ENCODE peak calls at places on chromosomes 4 and X, in five cellular contexts. T, K, I, R and Q are unnamed samples.

GRCh38 chr4:152229782-152230289 is 306.1 kb downstream of the FBXW7 start:
- DNase-seq in T (no peak), K (no peak), I (no peak), R (no peak), Q (no peak)

GRCh38 chrX:1491851-1492349 is 39.2 kb upstream of the ASMTL start:
- DNase-seq in T (peak), K (no peak), I (no peak), R (no peak), Q (no peak)

GRCh38 chr4:70544279-70544870 is 26.0 kb downstream of the AMTN start:
- DNase-seq in T (no peak), K (no peak), I (no peak), R (no peak), Q (no peak)

GRCh38 chr4:20857081-20857480 is 156.8 kb downstream of the PACRGL start:
- DNase-seq in T (no peak), K (no peak), I (no peak), R (no peak), Q (no peak)

GRCh38 chr4:48030470-48030869 is 13.9 kb downstream of the NIPAL1 start:
- DNase-seq in T (no peak), K (no peak), I (no peak), R (no peak), Q (no peak)

GRCh38 chrX:149829751-149830191 is 48.0 kb downstream of the MAGEA9 start:
- DNase-seq in T (no peak), K (no peak), I (peak), R (no peak), Q (peak)

GRCh38 chr4:8188743-8189550 is 10.1 kb upstream of the SH3TC1 start:
- DNase-seq in T (peak), K (peak), I (no peak), R (no peak), Q (no peak)

GRCh38 chrX:119503484-119503861 is 35.2 kb downstream of the SLC25A5 start:
- DNase-seq in T (peak), K (no peak), I (no peak), R (no peak), Q (no peak)

GRCh38 chrX:44872319-44872816 is 620 bp upstream of the KDM6A start:
- DNase-seq in T (no peak), K (peak), I (peak), R (peak), Q (peak)

GRCh38 chrX:148380107-148380506 is 120.3 kb upstream of the AFF2 start:
- DNase-seq in T (no peak), K (no peak), I (no peak), R (no peak), Q (no peak)

GRCh38 chr4:168558587-168558986 is 61.7 kb downstream of the PALLD start:
- DNase-seq in T (no peak), K (no peak), I (no peak), R (no peak), Q (no peak)

GRCh38 chrX:110396777-110397176 is 38.1 kb downstream of the RTL9 start:
- DNase-seq in T (no peak), K (no peak), I (no peak), R (no peak), Q (no peak)

GRCh38 chr4:184011810-184012209 is 106.7 kb downstream of the STOX2 start:
- DNase-seq in T (no peak), K (no peak), I (no peak), R (no peak), Q (no peak)

GRCh38 chr4:81449018-81449417 is 22.7 kb downstream of the RASGEF1B start:
- DNase-seq in T (no peak), K (no peak), I (no peak), R (no peak), Q (no peak)

GRCh38 chr4:146370841-146371240 is 150.9 kb downstream of the SLC10A7 start:
- DNase-seq in T (no peak), K (no peak), I (no peak), R (no peak), Q (no peak)

GRCh38 chrX:107725761-107726555 is 49.6 kb downstream of the TSC22D3 start:
- DNase-seq in T (no peak), K (no peak), I (no peak), R (no peak), Q (no peak)

GRCh38 chr4:8922481-8922880 is 50.8 kb upstream of the HMX1 start:
- DNase-seq in T (no peak), K (no peak), I (no peak), R (no peak), Q (no peak)

GRCh38 chr4:125796138-125796537 is 481.4 kb downstream of the FAT4 start:
- DNase-seq in T (no peak), K (peak), I (no peak), R (no peak), Q (no peak)

GRCh38 chr4:164357957-164358356 is 396.0 kb upstream of the SMIM31 start:
- DNase-seq in T (no peak), K (no peak), I (no peak), R (no peak), Q (no peak)

GRCh38 chr4:7421356-7422097 is 13.2 kb downstream of the PSAPL1 start:
- DNase-seq in T (peak), K (no peak), I (no peak), R (no peak), Q (no peak)

GRCh38 chr4:67934628-67935027 is 28.7 kb downstream of the TMPRSS11A start:
- DNase-seq in T (no peak), K (peak), I (no peak), R (no peak), Q (no peak)

GRCh38 chr4:22877653-22878052 is 184.9 kb downstream of the GBA3 start:
- DNase-seq in T (no peak), K (no peak), I (no peak), R (no peak), Q (no peak)

GRCh38 chr4:8201341-8201781 is 2.3 kb downstream of the SH3TC1 start:
- DNase-seq in T (no peak), K (no peak), I (peak), R (no peak), Q (peak)